ENCODE peak calls at places on chromosomes 2 and 18, in eight cellular contexts. G is fibroblast of lung, R is SK-N-SH, D is neural progenitor cell, O is sigmoid colon, L is cardiac muscle cell, Q is hepatocyte, V is IMR-90. N is an unnamed sample.

GRCh38 chr2:83784920-83785319 is 674.2 kb downstream of the SUCLG1 start:
- DNase-seq in G (no peak), R (no peak), D (no peak), O (no peak), L (no peak), Q (no peak), V (no peak), N (no peak)

GRCh38 chr2:20205069-20205468 is 19.9 kb downstream of the SDC1 start:
- DNase-seq in G (no peak), R (no peak), D (no peak), O (no peak), L (no peak), Q (no peak), V (no peak), N (no peak)

GRCh38 chr18:35635171-35635570 is 53.6 kb downstream of the GALNT1 start:
- DNase-seq in G (peak; percentile 47), R (peak; percentile 37), D (no peak), O (no peak), L (no peak), Q (peak; percentile 67), V (peak; percentile 86), N (peak; percentile 67)

GRCh38 chr2:98778153-98778552 is 47.2 kb upstream of the MGAT4A start:
- DNase-seq in G (no peak), R (no peak), D (no peak), O (no peak), L (no peak), Q (no peak), V (no peak), N (no peak)

GRCh38 chr2:169528271-169528701 is 18.8 kb downstream of the KLHL41 start:
- DNase-seq in G (peak; percentile 55), R (peak; percentile 48), D (peak; percentile 81), O (peak; percentile 76), L (peak; percentile 76), Q (peak; percentile 75), V (peak; percentile 51), N (no peak)

GRCh38 chr2:55159037-55159651 is 72.9 kb downstream of the CLHC1 start:
- DNase-seq in G (peak; percentile 44), R (no peak), D (no peak), O (peak; percentile 78), L (no peak), Q (no peak), V (no peak), N (no peak)

GRCh38 chr2:241020201-241020600 is 21.8 kb downstream of the SNED1 start:
- DNase-seq in G (no peak), R (no peak), D (no peak), O (peak; percentile 49), L (no peak), Q (no peak), V (no peak), N (no peak)

GRCh38 chr2:13046557-13047165 is 329.9 kb downstream of the TRIB2 start:
- DNase-seq in G (peak; percentile 56), R (no peak), D (no peak), O (no peak), L (no peak), Q (no peak), V (peak; percentile 24), N (no peak)

GRCh38 chr2:144522741-144523605 is 3.1 kb upstream of the ZEB2 start:
- DNase-seq in G (peak; percentile 47), R (peak; percentile 63), D (peak; percentile 60), O (no peak), L (no peak), Q (no peak), V (no peak), N (no peak)

GRCh38 chr2:215479121-215479520 is 43.3 kb upstream of the FN1 start:
- DNase-seq in G (no peak), R (no peak), D (no peak), O (no peak), L (no peak), Q (no peak), V (no peak), N (no peak)

GRCh38 chr18:43935051-43935412 is 657.7 kb upstream of the SYT4 start:
- DNase-seq in G (peak; percentile 98), R (no peak), D (no peak), O (no peak), L (no peak), Q (peak; percentile 56), V (peak; percentile 74), N (peak; percentile 2)

GRCh38 chr18:47936975-47937374 is 6.5 kb upstream of the SMAD2 start:
- DNase-seq in G (no peak), R (no peak), D (no peak), O (no peak), L (no peak), Q (no peak), V (no peak), N (no peak)

GRCh38 chr2:146489386-146489785 is 1355.4 kb upstream of the ACVR2A start:
- DNase-seq in G (no peak), R (no peak), D (no peak), O (no peak), L (no peak), Q (no peak), V (no peak), N (peak; percentile 27)

GRCh38 chr2:172464340-172465129 is 37.1 kb downstream of the ITGA6 start:
- DNase-seq in G (no peak), R (no peak), D (no peak), O (no peak), L (no peak), Q (peak; percentile 56), V (no peak), N (no peak)

GRCh38 chr18:61738488-61738887 is 154.3 kb downstream of the RNF152 start:
- DNase-seq in G (peak; percentile 38), R (no peak), D (no peak), O (no peak), L (no peak), Q (no peak), V (peak; percentile 40), N (no peak)

GRCh38 chr2:157927155-157927554 is 51.0 kb upstream of the ACVR1 start:
- DNase-seq in G (no peak), R (no peak), D (no peak), O (no peak), L (no peak), Q (no peak), V (no peak), N (no peak)

GRCh38 chr18:56431551-56431950 is 206.8 kb downstream of the TXNL1 start:
- DNase-seq in G (no peak), R (no peak), D (no peak), O (no peak), L (no peak), Q (no peak), V (peak; percentile 4), N (peak; percentile 78)

GRCh38 chr2:168090366-168091019 is 156.9 kb downstream of the STK39 start:
- DNase-seq in G (no peak), R (no peak), D (no peak), O (no peak), L (no peak), Q (no peak), V (no peak), N (no peak)

GRCh38 chr2:74206180-74206688 is 7.8 kb downstream of the MTHFD2 start:
- DNase-seq in G (peak; percentile 79), R (no peak), D (no peak), O (no peak), L (no peak), Q (peak; percentile 20), V (peak; percentile 65), N (peak; percentile 39)

GRCh38 chr18:60984496-60984895 is 348.7 kb upstream of the CDH20 start:
- DNase-seq in G (peak; percentile 93), R (no peak), D (no peak), O (no peak), L (no peak), Q (no peak), V (peak; percentile 47), N (no peak)

GRCh38 chr18:32271649-32272324 is 81.9 kb downstream of the MEP1B start:
- DNase-seq in G (peak; percentile 64), R (peak; percentile 62), D (peak; percentile 61), O (no peak), L (peak; percentile 56), Q (peak; percentile 68), V (peak; percentile 55), N (peak; percentile 18)

GRCh38 chr2:177405029-177405692 is 12.6 kb downstream of the AGPS start:
- DNase-seq in G (no peak), R (no peak), D (no peak), O (no peak), L (no peak), Q (no peak), V (peak; percentile 7), N (no peak)

GRCh38 chr2:22623620-22624019 is 761.4 kb upstream of the KLHL29 start:
- DNase-seq in G (no peak), R (no peak), D (no peak), O (no peak), L (no peak), Q (no peak), V (no peak), N (no peak)

GRCh38 chr2:215435261-215435808 is 533 bp downstream of the FN1 start:
- DNase-seq in G (no peak), R (no peak), D (peak; percentile 86), O (peak; percentile 79), L (peak; percentile 64), Q (peak; percentile 65), V (no peak), N (peak; percentile 22)

GRCh38 chr2:189222440-189222839 is 42.9 kb upstream of the COL5A2 start:
- DNase-seq in G (peak; percentile 53), R (no peak), D (no peak), O (peak; percentile 70), L (peak; percentile 70), Q (peak; percentile 51), V (no peak), N (peak; percentile 15)
- H3K27ac ChIP-seq in G (no peak overlapping the region), R (peak overlapping the region; percentile 85), D (no peak overlapping the region), O (peak overlapping the region; percentile 33), L (no peak overlapping the region), Q (peak overlapping the region; percentile 59), V (no peak overlapping the region), N (no peak overlapping the region)

GRCh38 chr2:217943379-217944321 is 59.1 kb downstream of the TNS1 start:
- DNase-seq in G (peak; percentile 44), R (peak; percentile 96), D (peak; percentile 85), O (peak; percentile 96), L (peak; percentile 91), Q (peak; percentile 93), V (peak; percentile 58), N (no peak)
- H3K4me1 ChIP-seq in G (peaks cover 22% of the 10 kb centered on the region), R (peaks cover 7% of the 10 kb centered on the region), D (peaks cover 9% of the 10 kb centered on the region), O (peaks cover 58% of the 10 kb centered on the region), L (peaks cover 29% of the 10 kb centered on the region), Q (peaks cover 55% of the 10 kb centered on the region), V (peaks cover 23% of the 10 kb centered on the region), N (no peaks in the 10 kb centered on the region)

GRCh38 chr2:36509077-36509476 is 88.9 kb downstream of the FEZ2 start:
- DNase-seq in G (no peak), R (no peak), D (no peak), O (no peak), L (no peak), Q (no peak), V (no peak), N (no peak)
- TF ChIP-seq CTCF in G (no peak), R (no peak), D (no peak), O (no peak), L (no peak), Q (no peak), V (no peak), N (no peak)

DNA sequence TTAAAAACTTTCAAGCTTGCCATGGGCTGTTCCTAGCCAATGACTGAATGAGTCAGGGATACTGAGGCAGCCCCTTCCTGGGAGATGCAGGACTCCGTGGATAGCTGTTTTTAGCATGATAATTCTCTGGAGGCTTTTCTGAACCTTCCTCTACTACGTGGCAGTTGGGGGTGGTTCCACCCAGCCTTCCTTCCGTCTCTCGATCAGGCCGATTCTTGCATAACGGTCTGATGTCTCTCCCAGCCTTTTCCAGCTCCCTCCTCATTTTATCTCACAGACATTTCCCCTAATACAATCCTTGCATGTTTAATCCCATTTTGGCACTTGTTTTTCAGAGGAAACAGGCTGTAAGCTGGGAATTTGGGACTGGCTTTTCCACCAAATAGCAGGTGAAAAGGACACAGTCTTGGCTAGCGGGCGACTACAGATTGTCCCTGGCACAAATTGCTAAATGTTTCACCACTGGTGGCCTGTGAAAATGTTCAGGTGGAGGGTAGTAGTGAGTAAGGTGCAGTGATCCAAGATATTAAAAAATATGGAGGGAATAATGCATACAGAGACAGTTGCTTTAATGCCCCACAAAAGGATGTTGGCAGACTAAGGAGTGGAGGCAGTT is 21.0 kb upstream of the CTLA4 start:
- DNase-seq in G (no peak), R (no peak), D (no peak), O (no peak), L (no peak), Q (no peak), V (no peak), N (no peak)
- H3K27ac ChIP-seq in G (no peak overlapping the region), R (no peak overlapping the region), D (no peak overlapping the region), O (no peak overlapping the region), L (no peak overlapping the region), Q (no peak overlapping the region), V (no peak overlapping the region), N (no peak overlapping the region)

N was measured in foreskin keratinocyte.